ENCODE peak calls at places on chromosomes 6 and 20, in eight cellular contexts. L is stimulated activated CD4-positive, alpha-beta T cell treated with anti-CD3 and anti-CD28 coated beads, Interleukin-1b, Interleukin-23, amount 100 ng/mL, for 24 hours; X is neural progenitor cell; D is spleen; C is MCF 10A; T is breast epithelium; V is GM23248; O is iPS DF 6.9. S is an unnamed sample.

GRCh38 chr20:16671753-16672152 is 58.1 kb upstream of the SNRPB2 start:
- DNase-seq in L (no peak), X (no peak), D (no peak), C (no peak), T (no peak), V (no peak), O (no peak), S (no peak)

GRCh38 chr6:143514996-143515760 is 3.7 kb upstream of the FUCA2 start:
- DNase-seq in L (no peak), X (no peak), D (no peak), C (no peak), T (no peak), V (peak), O (no peak), S (no peak)

GRCh38 chr6:142542704-142543233 is 241.0 kb downstream of the ADGRG6 start:
- DNase-seq in L (no peak), X (no peak), D (no peak), C (peak), T (no peak), V (peak), O (no peak), S (peak)

GRCh38 chr6:148999921-149000589 is 253.2 kb downstream of the UST start:
- DNase-seq in L (no peak), X (no peak), D (no peak), C (peak), T (peak), V (peak), O (no peak), S (no peak)

GRCh38 chr20:46828471-46828870 is 66.2 kb upstream of the EYA2 start:
- DNase-seq in L (no peak), X (no peak), D (no peak), C (no peak), T (no peak), V (peak), O (no peak), S (no peak)

GRCh38 chr6:46985943-46986342 is 56.2 kb downstream of the ADGRF1 start:
- DNase-seq in L (no peak), X (no peak), D (no peak), C (peak), T (no peak), V (peak), O (no peak), S (no peak)

GRCh38 chr6:42335896-42336295 is 115.8 kb downstream of the TRERF1 start:
- DNase-seq in L (no peak), X (no peak), D (no peak), C (no peak), T (no peak), V (no peak), O (no peak), S (no peak)

GRCh38 chr6:79713701-79714322 is 82.7 kb downstream of the SH3BGRL2 start:
- DNase-seq in L (peak), X (peak), D (no peak), C (peak), T (no peak), V (peak), O (peak), S (no peak)

GRCh38 chr6:169115632-169116031 is 138.0 kb downstream of the THBS2 start:
- DNase-seq in L (no peak), X (no peak), D (no peak), C (no peak), T (no peak), V (no peak), O (no peak), S (no peak)

GRCh38 chr6:133114973-133115372 is 126.2 kb upstream of the EYA4 start:
- DNase-seq in L (no peak), X (no peak), D (no peak), C (no peak), T (no peak), V (no peak), O (no peak), S (no peak)

GRCh38 chr6:40877362-40877761 is 161.7 kb downstream of the UNC5CL start:
- DNase-seq in L (peak), X (no peak), D (no peak), C (peak), T (no peak), V (peak), O (no peak), S (no peak)

GRCh38 chr20:57342829-57343228 is 8.2 kb upstream of the RAE1 start:
- DNase-seq in L (no peak), X (no peak), D (no peak), C (no peak), T (no peak), V (peak), O (no peak), S (no peak)

GRCh38 chr6:152232494-152233151 is 404.5 kb downstream of the SYNE1 start:
- DNase-seq in L (no peak), X (no peak), D (no peak), C (no peak), T (no peak), V (peak), O (no peak), S (no peak)

GRCh38 chr20:25196701-25197120 is 1.2 kb downstream of the ENTPD6 start:
- DNase-seq in L (no peak), X (peak), D (peak), C (no peak), T (no peak), V (peak), O (no peak), S (no peak)

GRCh38 chr6:45709834-45710233 is 305.8 kb downstream of the CLIC5 start:
- DNase-seq in L (no peak), X (no peak), D (no peak), C (no peak), T (no peak), V (no peak), O (no peak), S (no peak)

GRCh38 chr20:3247638-3248037 is 8.6 kb upstream of the SLC4A11 start:
- DNase-seq in L (no peak), X (no peak), D (no peak), C (no peak), T (no peak), V (peak), O (no peak), S (no peak)

GRCh38 chr6:125753218-125753936 is 3.9 kb downstream of the HEY2 start:
- DNase-seq in L (no peak), X (peak), D (no peak), C (peak), T (no peak), V (peak), O (no peak), S (peak)

GRCh38 chr6:106063448-106063850 is 22.7 kb upstream of the PRDM1 start:
- DNase-seq in L (no peak), X (no peak), D (no peak), C (peak), T (no peak), V (peak), O (no peak), S (no peak)

GRCh38 chr6:2669067-2669710 is 81.5 kb downstream of the MYLK4 start:
- DNase-seq in L (no peak), X (no peak), D (no peak), C (no peak), T (no peak), V (no peak), O (no peak), S (no peak)

GRCh38 chr6:31379850-31380249 is 22.9 kb upstream of the HLA-B start:
- DNase-seq in L (no peak), X (no peak), D (no peak), C (no peak), T (no peak), V (peak), O (no peak), S (no peak)

GRCh38 chr6:3294921-3295871 is 36.4 kb downstream of the PSMG4 start:
- DNase-seq in L (no peak), X (peak), D (peak), C (no peak), T (peak), V (no peak), O (no peak), S (no peak)

GRCh38 chr20:776165-776564 is 7.9 kb upstream of the SLC52A3 start:
- DNase-seq in L (no peak), X (no peak), D (no peak), C (no peak), T (no peak), V (no peak), O (no peak), S (no peak)

GRCh38 chr6:17015551-17016381 is 86.1 kb upstream of the STMND1 start:
- DNase-seq in L (no peak), X (no peak), D (peak), C (no peak), T (no peak), V (no peak), O (no peak), S (no peak)

GRCh38 chr6:138656278-138656803 is 117.2 kb upstream of the CCDC28A start:
- DNase-seq in L (no peak), X (no peak), D (no peak), C (no peak), T (no peak), V (no peak), O (no peak), S (no peak)

GRCh38 chr20:55882922-55883321 is 122.4 kb downstream of the CBLN4 start:
- DNase-seq in L (no peak), X (no peak), D (no peak), C (no peak), T (no peak), V (no peak), O (no peak), S (no peak)

GRCh38 chr6:23456396-23456795 is 669.6 kb upstream of the NRSN1 start:
- DNase-seq in L (no peak), X (no peak), D (no peak), C (no peak), T (no peak), V (no peak), O (no peak), S (no peak)

GRCh38 chr6:105879902-105880547 is 206.1 kb upstream of the PRDM1 start:
- DNase-seq in L (peak), X (no peak), D (peak), C (no peak), T (no peak), V (no peak), O (no peak), S (no peak)

GRCh38 chr20:53895385-53895755 is 175.0 kb downstream of the BCAS1 start:
- DNase-seq in L (no peak), X (no peak), D (no peak), C (no peak), T (no peak), V (no peak), O (no peak), S (no peak)

GRCh38 chr6:127118505-127119360 is at the start of gene RSPO3:
- DNase-seq in L (no peak), X (peak), D (peak), C (peak), T (no peak), V (peak), O (no peak), S (no peak)

GRCh38 chr20:61930776-61931475 is 134.8 kb downstream of the TAF4 start:
- DNase-seq in L (no peak), X (no peak), D (peak), C (no peak), T (peak), V (no peak), O (no peak), S (no peak)

GRCh38 chr6:149963212-149963461 is 606 bp upstream of the ULBP1 start:
- DNase-seq in L (peak), X (no peak), D (no peak), C (no peak), T (no peak), V (peak), O (no peak), S (no peak)

GRCh38 chr20:57437672-57438330 is 46.6 kb downstream of the RBM38 start:
- DNase-seq in L (no peak), X (no peak), D (peak), C (no peak), T (no peak), V (no peak), O (no peak), S (no peak)

S was measured in LNCaP clone FGC.